ENCODE peak calls at places on chromosomes 13 and 19, in six cellular contexts. P, O, Z, S, J and T are unnamed samples. For H3K4me1, the result is how much of the 10 kb centered on the place peaks cover.

GRCh38 chr19:35086455-35086854 is 29.2 kb upstream of the FXYD3 start:
- DNase-seq in O (no peak), Z (no peak), P (no peak), S (no peak), J (no peak), T (no peak)

GRCh38 chr19:10001899-10002298 is 8.4 kb downstream of the COL5A3 start:
- DNase-seq in J (peak), S (no peak), P (no peak), O (no peak), Z (peak), T (peak)

GRCh38 chr13:75771818-75772217 is 135.7 kb downstream of the LMO7 start:
- DNase-seq in S (no peak), J (no peak), Z (no peak), P (no peak), O (no peak), T (no peak)

GRCh38 chr19:3538965-3539742 is at the start of gene TEKTIP1:
- DNase-seq in J (peak), Z (no peak), S (no peak), P (no peak), O (no peak), T (no peak)

GRCh38 chr19:33194527-33194883 is 375 bp downstream of the LRP3 start:
- DNase-seq in Z (no peak), S (no peak), P (no peak), J (no peak), O (no peak), T (peak)

GRCh38 chr19:41934849-41935374 is 6.7 kb upstream of the ERFL start:
- DNase-seq in Z (peak), O (no peak), P (peak), S (peak), J (peak), T (peak)

GRCh38 chr19:4575978-4576933 is 16.8 kb upstream of the SEMA6B start:
- DNase-seq in S (peak), Z (peak), P (peak), O (peak), J (peak), T (peak)

GRCh38 chr13:34104853-34105252 is 286.9 kb downstream of the RFC3 start:
- DNase-seq in S (no peak), P (no peak), J (no peak), O (no peak), Z (no peak), T (peak)

GRCh38 chr13:20125129-20125782 is 35.6 kb downstream of the GJA3 start:
- DNase-seq in O (peak), Z (no peak), J (no peak), S (peak), P (no peak), T (no peak)

GRCh38 chr13:100542546-100543156 is 45.9 kb downstream of the GGACT start:
- DNase-seq in J (peak), O (no peak), P (no peak), S (peak), Z (no peak), T (no peak)

GRCh38 chr13:20136781-20137703 is 23.8 kb downstream of the GJA3 start:
- DNase-seq in Z (peak), O (no peak), P (no peak), S (peak), J (peak), T (no peak)

GRCh38 chr13:89951341-89951740 is 1396.1 kb upstream of the MIR17HG start:
- DNase-seq in P (no peak), O (no peak), Z (no peak), J (no peak), S (no peak), T (no peak)

GRCh38 chr19:30119180-30119920 is 177.3 kb downstream of the URI1 start:
- DNase-seq in Z (no peak), O (no peak), P (no peak), S (no peak), J (no peak), T (no peak)

GRCh38 chr19:37007587-37008220 is 70.5 kb upstream of the ZNF420 start:
- DNase-seq in J (peak), P (no peak), S (peak), O (no peak), Z (peak), T (peak)

DNA sequence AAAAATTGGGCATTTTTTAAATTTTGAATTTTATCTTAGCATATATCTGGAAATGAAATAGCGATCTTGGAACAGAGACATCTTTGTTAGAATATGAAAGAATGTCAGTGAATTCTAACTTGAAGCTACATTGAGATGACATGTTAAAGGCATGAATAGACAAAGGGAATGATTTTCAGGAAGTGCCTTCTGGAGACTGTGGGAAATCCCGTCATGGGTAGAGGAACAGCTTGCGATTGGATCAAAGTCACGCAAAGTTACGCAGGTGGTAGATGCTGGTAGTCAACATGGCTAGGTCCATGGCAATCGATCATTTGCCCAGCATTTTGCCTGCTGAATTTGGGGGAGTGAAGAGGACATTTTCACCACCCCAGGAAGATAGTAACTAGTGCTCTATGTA is 43.5 kb downstream of the LRCH1 start:
- DNase-seq in J (no peak), S (no peak), P (no peak), O (no peak), Z (no peak), T (no peak)
- H3K4me1 ChIP-seq in J (under half), S (half or more), P (under half), O (half or more), Z (half or more), T (under half)

GRCh38 chr13:45060062-45060461 is 60.2 kb upstream of the GTF2F2 start:
- DNase-seq in J (no peak), Z (no peak), O (no peak), S (no peak), P (no peak), T (no peak)

GRCh38 chr13:45055198-45055901 is 65.0 kb upstream of the GTF2F2 start:
- DNase-seq in J (no peak), P (no peak), Z (no peak), S (peak), O (no peak), T (no peak)

GRCh38 chr13:45051315-45051714 is 62.0 kb downstream of the GPALPP1 start:
- DNase-seq in P (no peak), O (no peak), J (no peak), Z (no peak), S (no peak), T (no peak)

DNA sequence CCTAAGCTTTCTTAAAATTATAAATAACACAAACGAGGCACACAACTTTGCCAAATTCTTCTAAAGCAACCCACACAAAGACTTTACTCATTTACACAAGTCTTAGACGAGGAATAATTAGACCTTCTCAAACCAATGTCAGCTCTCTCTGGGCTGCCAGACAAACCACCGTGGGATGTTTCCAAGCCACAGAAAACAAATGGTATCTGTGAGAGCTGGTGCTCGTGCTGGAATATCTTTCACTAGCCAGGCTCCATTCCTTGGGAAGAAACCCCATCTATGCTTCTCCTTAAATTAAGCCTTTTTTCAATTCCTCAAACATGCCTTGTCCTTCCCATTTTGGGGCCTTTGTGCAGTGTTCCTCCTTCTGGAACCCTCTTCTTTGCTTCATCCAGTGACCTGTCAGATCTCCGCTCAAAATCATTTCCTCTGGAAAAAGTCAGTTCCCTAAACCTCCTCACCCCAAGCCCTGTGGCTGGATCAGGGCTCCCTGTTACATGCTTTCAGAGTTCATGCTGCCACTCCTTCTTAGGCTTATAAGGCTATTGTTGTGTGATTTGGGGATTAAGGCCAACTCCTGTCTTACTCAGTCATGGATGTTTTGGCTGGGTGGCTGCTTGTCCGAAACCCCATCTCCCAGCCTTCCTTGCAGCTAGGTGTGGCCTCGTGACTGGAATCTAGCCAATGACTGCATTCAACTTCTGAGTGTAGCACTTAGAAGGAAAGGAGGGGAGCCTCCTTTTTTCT is 64.2 kb upstream of the GTF2F2 start:
- DNase-seq in S (peak), P (peak), Z (no peak), J (peak), O (no peak), T (peak)
- H3K4me3 ChIP-seq in S (no peak), P (no peak), Z (no peak), J (no peak), O (no peak), T (no peak)

GRCh38 chr19:17932485-17933338 is at the start of gene CCDC124:
- DNase-seq in O (peak), Z (peak), S (peak), J (peak), P (peak), T (peak)
- TF ChIP-seq EP300 in O (no peak), Z (no peak), S (no peak), J (no peak), P (peak), T (no peak)

GRCh38 chr13:30313307-30313706 is 6.0 kb upstream of the KATNAL1 start:
- DNase-seq in P (no peak), O (no peak), J (no peak), S (no peak), Z (no peak), T (no peak)
- H3K4me1 ChIP-seq in P (under half), O (under half), J (under half), S (under half), Z (under half), T (under half)

GRCh38 chr19:45599286-45599685 is 2.7 kb downstream of the GPR4 start:
- DNase-seq in P (no peak), Z (no peak), J (no peak), S (no peak), O (no peak), T (no peak)

GRCh38 chr19:45600340-45600885 is 1.6 kb downstream of the GPR4 start:
- DNase-seq in J (no peak), O (no peak), S (no peak), Z (no peak), P (no peak), T (no peak)

GRCh38 chr19:45601524-45602522 is at the start of gene GPR4:
- DNase-seq in O (no peak), Z (no peak), J (peak), S (no peak), P (no peak), T (no peak)

GRCh38 chr19:45598267-45599011 is 3.6 kb downstream of the GPR4 start:
- DNase-seq in Z (no peak), J (no peak), P (no peak), O (no peak), S (no peak), T (no peak)

GRCh38 chr19:45601115-45601514 is 897 bp downstream of the GPR4 start:
- DNase-seq in P (no peak), Z (no peak), O (no peak), S (no peak), J (no peak), T (no peak)
- H3K4me3 ChIP-seq in P (peak), Z (peak), O (peak), S (peak), J (no peak), T (peak)

GRCh38 chr19:16365300-16365996 is 40.8 kb downstream of the KLF2 start:
- DNase-seq in J (no peak), O (no peak), S (no peak), Z (no peak), P (no peak), T (no peak)

GRCh38 chr19:16366433-16367268 is 42.0 kb downstream of the KLF2 start:
- DNase-seq in S (peak), P (no peak), Z (no peak), J (no peak), O (no peak), T (no peak)

GRCh38 chr19:16368385-16369305 is 44.0 kb downstream of the KLF2 start:
- DNase-seq in O (no peak), P (no peak), J (no peak), Z (no peak), S (peak), T (no peak)

GRCh38 chr19:16366056-16366432 is 41.4 kb downstream of the KLF2 start:
- DNase-seq in S (no peak), P (no peak), J (no peak), Z (no peak), O (no peak), T (no peak)

DNA sequence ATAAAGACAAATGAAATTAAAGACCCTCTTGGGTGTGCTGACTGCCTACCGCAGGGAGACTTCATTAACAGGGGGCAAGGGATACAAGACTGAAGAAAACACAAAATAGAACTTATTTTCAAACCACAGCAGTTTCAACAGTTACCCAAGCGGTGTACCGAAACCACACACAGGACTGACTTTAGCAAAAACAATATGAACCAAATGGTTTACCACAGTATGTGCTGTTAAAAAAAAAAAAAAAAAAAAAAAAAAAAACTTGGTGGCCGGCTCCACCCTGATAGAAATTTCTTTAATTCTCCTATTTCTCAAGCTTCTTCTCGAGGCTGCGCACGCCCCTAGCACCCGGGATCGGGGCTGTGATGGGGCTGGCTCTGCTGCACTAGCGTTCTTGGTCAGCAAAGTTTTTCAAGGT is 42.6 kb downstream of the KLF2 start:
- DNase-seq in S (peak), Z (no peak), J (no peak), O (no peak), P (no peak), T (peak)
- TF ChIP-seq EP300 in S (no peak), Z (no peak), J (no peak), O (no peak), P (no peak), T (no peak)

GRCh38 chr19:2202366-2202765 is 33.8 kb downstream of the PLEKHJ1 start:
- DNase-seq in S (no peak), O (no peak), P (no peak), J (no peak), Z (no peak), T (no peak)
- H3K4me1 ChIP-seq in S (under half), O (under half), P (under half), J (under half), Z (under half), T (under half)

DNA sequence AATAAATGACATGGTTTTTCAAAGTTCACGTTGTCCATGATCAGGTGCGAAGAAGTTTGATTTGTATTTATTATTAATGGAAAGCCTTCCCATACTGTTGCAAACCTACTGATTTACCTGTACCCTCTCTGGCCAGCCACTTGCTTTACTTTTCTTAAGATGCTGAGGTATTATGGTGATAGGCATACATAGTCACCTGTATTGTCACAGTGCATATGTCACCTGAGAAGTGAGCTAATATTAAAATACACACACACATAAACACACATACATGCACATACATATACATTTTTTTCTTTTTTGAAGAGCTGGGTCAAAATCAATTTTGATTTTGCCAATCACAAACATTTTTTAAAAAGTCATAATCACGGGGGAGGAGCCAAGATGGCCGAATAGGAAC is 72.1 kb downstream of the RNASEH2B start:
- DNase-seq in O (no peak), P (no peak), S (no peak), Z (no peak), J (no peak), T (no peak)
- H3K4me3 ChIP-seq in O (no peak), P (no peak), S (no peak), Z (no peak), J (no peak), T (no peak)

DNA sequence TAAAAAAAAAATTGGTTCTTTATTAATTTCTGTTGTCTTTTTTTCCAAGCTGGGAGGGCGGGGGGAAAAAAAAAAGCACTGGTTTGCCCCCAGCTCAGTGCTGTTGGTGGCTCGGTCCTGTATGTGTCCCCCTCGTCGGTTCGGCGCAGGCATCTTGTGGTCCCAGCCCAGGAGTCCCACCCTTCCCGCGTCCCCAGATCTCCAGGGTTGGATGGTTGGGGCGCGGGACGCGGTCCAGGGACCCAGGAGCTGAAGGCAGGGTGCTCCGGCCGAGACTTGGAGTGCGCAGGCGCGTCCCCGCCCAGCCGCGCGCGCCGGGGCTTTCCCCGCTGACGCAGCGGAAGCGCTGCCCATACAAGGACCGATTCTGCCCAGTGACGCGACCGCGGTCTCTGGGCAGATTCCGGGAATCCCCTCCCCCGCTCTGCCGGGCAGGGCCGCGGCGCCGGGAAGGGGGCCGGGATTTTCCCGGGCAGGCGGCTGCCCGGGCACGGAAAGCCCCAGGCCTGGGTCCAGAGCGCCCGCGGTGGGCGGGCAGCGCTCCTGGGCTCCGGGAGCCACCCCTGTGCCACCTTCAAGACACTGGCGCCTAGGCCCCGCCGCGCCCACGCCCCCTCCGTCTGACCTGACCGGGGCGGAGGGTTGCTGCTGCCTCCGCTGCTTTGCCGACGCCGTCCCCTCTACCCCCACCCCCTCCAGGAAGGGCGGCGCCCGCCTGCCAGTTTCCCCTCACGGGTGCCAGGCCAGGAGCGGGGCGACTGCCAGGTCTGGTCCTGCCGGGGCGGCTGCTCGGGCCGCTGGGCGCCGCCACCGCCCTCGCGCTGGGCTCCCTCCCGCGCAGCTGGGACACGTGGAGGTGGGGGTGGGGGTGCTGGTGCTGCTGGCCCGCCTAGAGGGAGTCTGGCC is 2.3 kb downstream of the JUNB start:
- DNase-seq in P (peak), S (peak), Z (peak), O (peak), J (peak), T (peak)
- TF ChIP-seq EP300 in P (peak), S (no peak), Z (peak), O (peak), J (peak), T (peak)